ENCODE peak calls at places on chromosomes 16 and 17, in ten cellular contexts. One of them, this sample, is unnamed.

GRCh38 chr17:74245145-74245817 is 28.8 kb upstream of the DNAI2 start:
- DNase-seq in tibial nerve: no peak
- DNase-seq in nephron progenitor cell: peak
- DNase-seq in fibroblast of lung: no peak
- DNase-seq in psoas muscle: no peak
- DNase-seq in endodermal cell: peak
- DNase-seq in BE2C: no peak
- DNase-seq in CD8-positive, alpha-beta T cell: no peak
- DNase-seq in activated CD8-positive, alpha-beta T cell treated with anti-CD3 and anti-CD28 coated beads for 36 hours: no peak
- DNase-seq in GM12865: no peak
- DNase-seq in this sample: no peak

GRCh38 chr17:19410875-19411291 is at the start of gene RNF112:
- DNase-seq in nephron progenitor cell: no peak
- DNase-seq in psoas muscle: peak
- DNase-seq in fibroblast of lung: peak
- DNase-seq in CD8-positive, alpha-beta T cell: no peak
- DNase-seq in tibial nerve: no peak
- DNase-seq in activated CD8-positive, alpha-beta T cell treated with anti-CD3 and anti-CD28 coated beads for 36 hours: no peak
- DNase-seq in BE2C: peak
- DNase-seq in GM12865: no peak
- DNase-seq in endodermal cell: peak
- DNase-seq in this sample: no peak

GRCh38 chr17:15446036-15446435 is 21.4 kb downstream of the CDRT4 start:
- DNase-seq in BE2C: no peak
- DNase-seq in nephron progenitor cell: no peak
- DNase-seq in tibial nerve: no peak
- DNase-seq in psoas muscle: no peak
- DNase-seq in CD8-positive, alpha-beta T cell: no peak
- DNase-seq in GM12865: no peak
- DNase-seq in activated CD8-positive, alpha-beta T cell treated with anti-CD3 and anti-CD28 coated beads for 36 hours: no peak
- DNase-seq in endodermal cell: peak
- DNase-seq in fibroblast of lung: no peak
- DNase-seq in this sample: no peak

GRCh38 chr16:48291303-48291702 is 44.0 kb upstream of the ABCC11 start:
- DNase-seq in endodermal cell: no peak
- DNase-seq in GM12865: no peak
- DNase-seq in CD8-positive, alpha-beta T cell: no peak
- DNase-seq in activated CD8-positive, alpha-beta T cell treated with anti-CD3 and anti-CD28 coated beads for 36 hours: no peak
- DNase-seq in BE2C: no peak
- DNase-seq in fibroblast of lung: peak
- DNase-seq in psoas muscle: no peak
- DNase-seq in tibial nerve: no peak
- DNase-seq in nephron progenitor cell: no peak
- DNase-seq in this sample: no peak

GRCh38 chr17:76261421-76262215 is 3.5 kb upstream of the UBALD2 start:
- DNase-seq in CD8-positive, alpha-beta T cell: no peak
- DNase-seq in GM12865: peak
- DNase-seq in tibial nerve: no peak
- DNase-seq in endodermal cell: no peak
- DNase-seq in psoas muscle: no peak
- DNase-seq in activated CD8-positive, alpha-beta T cell treated with anti-CD3 and anti-CD28 coated beads for 36 hours: peak
- DNase-seq in fibroblast of lung: peak
- DNase-seq in nephron progenitor cell: no peak
- DNase-seq in BE2C: no peak
- DNase-seq in this sample: no peak

GRCh38 chr16:87706278-87707000 is 59.3 kb downstream of the KLHDC4 start:
- DNase-seq in activated CD8-positive, alpha-beta T cell treated with anti-CD3 and anti-CD28 coated beads for 36 hours: no peak
- DNase-seq in psoas muscle: no peak
- DNase-seq in GM12865: no peak
- DNase-seq in fibroblast of lung: no peak
- DNase-seq in nephron progenitor cell: no peak
- DNase-seq in endodermal cell: peak
- DNase-seq in tibial nerve: no peak
- DNase-seq in CD8-positive, alpha-beta T cell: no peak
- DNase-seq in BE2C: no peak
- DNase-seq in this sample: no peak

GRCh38 chr17:15262291-15263205 is 2.6 kb downstream of the PMP22 start:
- DNase-seq in fibroblast of lung: peak
- DNase-seq in nephron progenitor cell: peak
- DNase-seq in endodermal cell: peak
- DNase-seq in CD8-positive, alpha-beta T cell: no peak
- DNase-seq in psoas muscle: peak
- DNase-seq in GM12865: no peak
- DNase-seq in activated CD8-positive, alpha-beta T cell treated with anti-CD3 and anti-CD28 coated beads for 36 hours: peak
- DNase-seq in tibial nerve: peak
- DNase-seq in BE2C: peak
- DNase-seq in this sample: peak

GRCh38 chr16:88703486-88704309 is 2.5 kb downstream of the RNF166 start:
- DNase-seq in fibroblast of lung: peak
- DNase-seq in tibial nerve: no peak
- DNase-seq in nephron progenitor cell: no peak
- DNase-seq in activated CD8-positive, alpha-beta T cell treated with anti-CD3 and anti-CD28 coated beads for 36 hours: peak
- DNase-seq in endodermal cell: no peak
- DNase-seq in GM12865: peak
- DNase-seq in CD8-positive, alpha-beta T cell: peak
- DNase-seq in BE2C: no peak
- DNase-seq in psoas muscle: no peak
- DNase-seq in this sample: no peak

GRCh38 chr17:77373298-77374169 is 232.8 kb downstream of the SEC14L1 start:
- DNase-seq in CD8-positive, alpha-beta T cell: peak
- DNase-seq in fibroblast of lung: no peak
- DNase-seq in psoas muscle: peak
- DNase-seq in BE2C: peak
- DNase-seq in endodermal cell: peak
- DNase-seq in nephron progenitor cell: peak
- DNase-seq in activated CD8-positive, alpha-beta T cell treated with anti-CD3 and anti-CD28 coated beads for 36 hours: peak
- DNase-seq in tibial nerve: peak
- DNase-seq in GM12865: no peak
- DNase-seq in this sample: no peak

GRCh38 chr16:69906838-69907301 is 44.3 kb upstream of the CLEC18A start:
- DNase-seq in tibial nerve: no peak
- DNase-seq in psoas muscle: no peak
- DNase-seq in fibroblast of lung: peak
- DNase-seq in endodermal cell: no peak
- DNase-seq in GM12865: no peak
- DNase-seq in CD8-positive, alpha-beta T cell: no peak
- DNase-seq in nephron progenitor cell: no peak
- DNase-seq in activated CD8-positive, alpha-beta T cell treated with anti-CD3 and anti-CD28 coated beads for 36 hours: no peak
- DNase-seq in BE2C: no peak
- DNase-seq in this sample: peak

GRCh38 chr16:69711115-69711740 is 15.1 kb downstream of the NQO1 start:
- DNase-seq in CD8-positive, alpha-beta T cell: no peak
- DNase-seq in activated CD8-positive, alpha-beta T cell treated with anti-CD3 and anti-CD28 coated beads for 36 hours: peak
- DNase-seq in nephron progenitor cell: no peak
- DNase-seq in tibial nerve: no peak
- DNase-seq in GM12865: no peak
- DNase-seq in BE2C: no peak
- DNase-seq in psoas muscle: no peak
- DNase-seq in fibroblast of lung: peak
- DNase-seq in endodermal cell: no peak
- DNase-seq in this sample: no peak

DNA sequence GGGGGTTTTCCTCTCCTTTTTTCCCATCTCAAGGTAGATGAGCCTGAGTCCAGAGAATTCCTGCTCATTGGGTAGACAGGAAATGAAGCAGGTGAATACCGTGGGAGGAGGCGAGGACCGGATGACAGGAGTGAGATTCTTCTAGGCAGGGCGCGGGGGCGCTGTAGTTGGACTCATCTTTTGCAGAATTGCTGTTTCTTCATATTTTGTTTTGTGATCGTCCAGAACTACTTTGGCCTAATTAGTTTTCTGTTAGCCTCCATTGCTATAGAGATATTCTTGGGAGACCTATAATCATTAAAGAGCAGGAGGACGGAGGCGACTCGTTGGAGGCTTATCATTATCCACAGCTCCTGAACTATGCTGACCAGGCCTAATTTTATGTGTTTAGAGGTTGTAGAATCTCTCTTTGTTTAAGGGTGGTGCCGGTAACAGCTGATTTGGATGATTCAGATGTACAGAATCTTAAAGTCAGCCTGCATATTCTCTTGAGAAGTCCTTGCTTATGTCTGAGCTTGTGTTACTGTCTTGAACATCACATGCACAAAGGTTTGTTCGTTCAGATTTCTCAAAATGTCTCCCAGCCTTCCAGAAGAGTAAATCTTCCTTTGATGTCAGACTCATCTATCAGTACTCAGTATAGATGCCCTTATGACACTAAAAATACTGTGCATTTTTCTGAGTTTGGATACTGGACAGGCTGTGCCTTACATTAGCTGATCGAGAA is 741 bp downstream of the ATP6V0A1 start:
- DNase-seq in GM12865: peak
- DNase-seq in nephron progenitor cell: peak
- DNase-seq in endodermal cell: peak
- DNase-seq in tibial nerve: peak
- DNase-seq in BE2C: peak
- DNase-seq in CD8-positive, alpha-beta T cell: no peak
- DNase-seq in activated CD8-positive, alpha-beta T cell treated with anti-CD3 and anti-CD28 coated beads for 36 hours: peak
- DNase-seq in psoas muscle: peak
- DNase-seq in fibroblast of lung: peak
- DNase-seq in this sample: no peak
- TF ChIP-seq CTCF in GM12865: peak
- TF ChIP-seq CTCF in nephron progenitor cell: no peak
- TF ChIP-seq CTCF in endodermal cell: peak
- TF ChIP-seq CTCF in tibial nerve: peak
- TF ChIP-seq CTCF in BE2C: peak
- TF ChIP-seq CTCF in CD8-positive, alpha-beta T cell: no peak
- TF ChIP-seq CTCF in activated CD8-positive, alpha-beta T cell treated with anti-CD3 and anti-CD28 coated beads for 36 hours: no peak
- TF ChIP-seq CTCF in psoas muscle: peak
- TF ChIP-seq CTCF in fibroblast of lung: peak
- TF ChIP-seq CTCF in this sample: peak

DNA sequence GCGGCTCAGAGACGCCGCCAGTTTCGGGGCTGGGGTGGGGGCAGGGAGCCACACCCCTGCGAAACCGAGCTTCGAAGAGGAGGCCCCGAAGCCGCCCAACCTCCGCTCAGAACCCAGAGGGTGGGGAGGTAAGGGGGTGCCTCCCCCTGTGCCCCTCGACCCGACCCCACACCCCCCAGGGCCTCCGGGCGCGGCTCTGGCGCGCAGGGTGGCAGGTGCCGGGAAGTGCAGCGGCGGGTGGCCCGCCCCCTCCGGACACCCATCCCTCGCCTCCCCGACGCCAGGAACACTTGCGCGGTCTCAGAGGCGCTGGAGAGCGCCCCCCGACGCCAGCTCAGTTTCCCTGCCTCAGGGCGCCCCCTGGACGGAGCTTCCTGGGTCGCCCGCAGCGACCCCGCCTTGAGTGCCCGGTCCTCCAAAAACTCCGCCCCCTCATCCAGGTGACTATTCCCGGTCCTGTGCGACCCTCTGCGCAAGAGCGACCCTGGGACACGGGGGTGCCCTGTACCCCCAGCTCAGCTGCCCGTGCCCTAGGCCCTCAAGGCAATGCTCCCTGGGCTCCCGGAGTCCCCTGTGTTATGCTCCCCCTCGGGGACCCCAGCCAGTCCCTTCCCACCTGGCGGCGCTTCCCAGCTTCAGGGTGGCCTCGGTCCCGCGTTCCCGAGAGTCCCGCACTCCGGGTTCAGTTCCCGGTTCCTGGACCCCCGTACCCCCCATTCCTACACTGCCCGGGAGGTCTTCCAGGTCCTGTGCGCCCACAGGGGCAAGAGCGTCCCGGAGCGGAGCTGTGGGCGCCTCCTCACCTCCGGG is 562 bp downstream of the PPL start:
- DNase-seq in fibroblast of lung: no peak
- DNase-seq in tibial nerve: no peak
- DNase-seq in psoas muscle: peak
- DNase-seq in GM12865: no peak
- DNase-seq in activated CD8-positive, alpha-beta T cell treated with anti-CD3 and anti-CD28 coated beads for 36 hours: no peak
- DNase-seq in endodermal cell: peak
- DNase-seq in nephron progenitor cell: peak
- DNase-seq in BE2C: peak
- DNase-seq in CD8-positive, alpha-beta T cell: no peak
- DNase-seq in this sample: no peak
- TF ChIP-seq CTCF in fibroblast of lung: peak
- TF ChIP-seq CTCF in tibial nerve: no peak
- TF ChIP-seq CTCF in psoas muscle: peak
- TF ChIP-seq CTCF in GM12865: peak
- TF ChIP-seq CTCF in activated CD8-positive, alpha-beta T cell treated with anti-CD3 and anti-CD28 coated beads for 36 hours: no peak
- TF ChIP-seq CTCF in endodermal cell: peak
- TF ChIP-seq CTCF in nephron progenitor cell: no peak
- TF ChIP-seq CTCF in BE2C: peak
- TF ChIP-seq CTCF in CD8-positive, alpha-beta T cell: no peak
- TF ChIP-seq CTCF in this sample: peak

DNA sequence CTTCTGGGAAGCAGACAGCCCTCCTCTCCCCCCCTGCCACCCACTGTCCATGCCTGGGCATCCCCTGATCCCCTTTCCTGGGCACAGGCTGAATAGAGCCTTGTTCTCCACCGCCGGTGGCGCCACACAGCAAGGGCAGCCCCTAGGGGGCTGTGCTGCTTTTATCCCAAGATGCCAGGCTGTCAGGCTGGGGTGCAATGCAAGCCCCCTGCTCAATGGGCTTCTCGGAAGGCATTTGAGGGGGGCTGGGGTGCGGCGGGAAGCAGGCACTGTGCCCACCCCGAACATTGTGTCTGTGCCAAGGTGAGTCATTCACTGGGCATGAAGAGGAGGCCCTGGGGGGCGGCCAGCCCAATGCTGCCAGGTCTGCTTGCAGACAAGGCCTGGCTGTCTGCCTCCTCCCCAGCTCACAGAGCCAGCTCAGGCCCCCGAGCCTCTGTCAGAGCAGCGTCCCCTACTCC is 1.5 kb upstream of the GFAP start:
- DNase-seq in tibial nerve: no peak
- DNase-seq in CD8-positive, alpha-beta T cell: no peak
- DNase-seq in GM12865: no peak
- DNase-seq in nephron progenitor cell: no peak
- DNase-seq in fibroblast of lung: peak
- DNase-seq in activated CD8-positive, alpha-beta T cell treated with anti-CD3 and anti-CD28 coated beads for 36 hours: no peak
- DNase-seq in endodermal cell: peak
- DNase-seq in BE2C: no peak
- DNase-seq in psoas muscle: peak
- DNase-seq in this sample: no peak
- TF ChIP-seq CTCF in tibial nerve: peak
- TF ChIP-seq CTCF in CD8-positive, alpha-beta T cell: no peak
- TF ChIP-seq CTCF in GM12865: no peak
- TF ChIP-seq CTCF in nephron progenitor cell: no peak
- TF ChIP-seq CTCF in fibroblast of lung: no peak
- TF ChIP-seq CTCF in activated CD8-positive, alpha-beta T cell treated with anti-CD3 and anti-CD28 coated beads for 36 hours: no peak
- TF ChIP-seq CTCF in endodermal cell: no peak
- TF ChIP-seq CTCF in BE2C: no peak
- TF ChIP-seq CTCF in psoas muscle: no peak
- TF ChIP-seq CTCF in this sample: peak

GRCh38 chr17:55286681-55287589 is 22.2 kb downstream of the HLF start:
- DNase-seq in psoas muscle: no peak
- DNase-seq in activated CD8-positive, alpha-beta T cell treated with anti-CD3 and anti-CD28 coated beads for 36 hours: no peak
- DNase-seq in tibial nerve: no peak
- DNase-seq in fibroblast of lung: peak
- DNase-seq in GM12865: no peak
- DNase-seq in endodermal cell: no peak
- DNase-seq in nephron progenitor cell: no peak
- DNase-seq in CD8-positive, alpha-beta T cell: no peak
- DNase-seq in BE2C: no peak
- DNase-seq in this sample: no peak
- TF ChIP-seq CTCF in psoas muscle: no peak
- TF ChIP-seq CTCF in activated CD8-positive, alpha-beta T cell treated with anti-CD3 and anti-CD28 coated beads for 36 hours: no peak
- TF ChIP-seq CTCF in tibial nerve: no peak
- TF ChIP-seq CTCF in fibroblast of lung: no peak
- TF ChIP-seq CTCF in GM12865: no peak
- TF ChIP-seq CTCF in endodermal cell: no peak
- TF ChIP-seq CTCF in nephron progenitor cell: no peak
- TF ChIP-seq CTCF in CD8-positive, alpha-beta T cell: no peak
- TF ChIP-seq CTCF in BE2C: no peak
- TF ChIP-seq CTCF in this sample: no peak